ENCODE peak calls at places on chromosomes 4 and X, in seven cellular contexts. One of them, this sample, is unnamed.

GRCh38 chrX:140057001-140057411 is 91.7 kb upstream of the CXorf66 start:
- DNase-seq in NCI-H2081: peak; percentile 22
- DNase-seq in heart right ventricle: peak; percentile 60
- DNase-seq in activated CD4-positive, CD25-positive, alpha-beta regulatory T cell treated with anti-CD3 and anti-CD28 coated beads, Interleukin-2, amount 50 U/mL, for 72 hours: peak; percentile 68
- DNase-seq in activated CD4-positive, alpha-beta T cell treated with anti-CD3 and anti-CD28 coated beads, Interleukin-2, amount 50 U/mL, for 48 hours: peak; percentile 67
- DNase-seq in CD4-positive, alpha-beta T cell: peak; percentile 22
- DNase-seq in CD4-positive, CD25-positive, alpha-beta regulatory T cell: no peak
- DNase-seq in this sample: peak; percentile 22

GRCh38 chrX:20263474-20263873 is 3.2 kb downstream of the RPS6KA3 start:
- DNase-seq in NCI-H2081: no peak
- DNase-seq in heart right ventricle: no peak
- DNase-seq in activated CD4-positive, CD25-positive, alpha-beta regulatory T cell treated with anti-CD3 and anti-CD28 coated beads, Interleukin-2, amount 50 U/mL, for 72 hours: no peak
- DNase-seq in activated CD4-positive, alpha-beta T cell treated with anti-CD3 and anti-CD28 coated beads, Interleukin-2, amount 50 U/mL, for 48 hours: no peak
- DNase-seq in CD4-positive, alpha-beta T cell: no peak
- DNase-seq in CD4-positive, CD25-positive, alpha-beta regulatory T cell: peak; percentile 1
- DNase-seq in this sample: peak; percentile 57

GRCh38 chr4:85953651-85954018 is 406.2 kb downstream of the MAPK10 start:
- DNase-seq in NCI-H2081: no peak
- DNase-seq in heart right ventricle: no peak
- DNase-seq in activated CD4-positive, CD25-positive, alpha-beta regulatory T cell treated with anti-CD3 and anti-CD28 coated beads, Interleukin-2, amount 50 U/mL, for 72 hours: no peak
- DNase-seq in activated CD4-positive, alpha-beta T cell treated with anti-CD3 and anti-CD28 coated beads, Interleukin-2, amount 50 U/mL, for 48 hours: no peak
- DNase-seq in CD4-positive, alpha-beta T cell: no peak
- DNase-seq in CD4-positive, CD25-positive, alpha-beta regulatory T cell: no peak
- DNase-seq in this sample: no peak

GRCh38 chr4:84968936-84969335 is 2.4 kb upstream of the WDFY3 start:
- DNase-seq in NCI-H2081: no peak
- DNase-seq in heart right ventricle: no peak
- DNase-seq in activated CD4-positive, CD25-positive, alpha-beta regulatory T cell treated with anti-CD3 and anti-CD28 coated beads, Interleukin-2, amount 50 U/mL, for 72 hours: no peak
- DNase-seq in activated CD4-positive, alpha-beta T cell treated with anti-CD3 and anti-CD28 coated beads, Interleukin-2, amount 50 U/mL, for 48 hours: no peak
- DNase-seq in CD4-positive, alpha-beta T cell: no peak
- DNase-seq in CD4-positive, CD25-positive, alpha-beta regulatory T cell: no peak
- DNase-seq in this sample: no peak

GRCh38 chrX:142663330-142664095 is 362.2 kb upstream of the SPANXN4 start:
- DNase-seq in NCI-H2081: no peak
- DNase-seq in heart right ventricle: no peak
- DNase-seq in activated CD4-positive, CD25-positive, alpha-beta regulatory T cell treated with anti-CD3 and anti-CD28 coated beads, Interleukin-2, amount 50 U/mL, for 72 hours: no peak
- DNase-seq in activated CD4-positive, alpha-beta T cell treated with anti-CD3 and anti-CD28 coated beads, Interleukin-2, amount 50 U/mL, for 48 hours: no peak
- DNase-seq in CD4-positive, alpha-beta T cell: no peak
- DNase-seq in CD4-positive, CD25-positive, alpha-beta regulatory T cell: no peak
- DNase-seq in this sample: no peak

GRCh38 chrX:27254663-27255062 is 208.5 kb downstream of the PPP4R3C start:
- DNase-seq in NCI-H2081: no peak
- DNase-seq in heart right ventricle: no peak
- DNase-seq in activated CD4-positive, CD25-positive, alpha-beta regulatory T cell treated with anti-CD3 and anti-CD28 coated beads, Interleukin-2, amount 50 U/mL, for 72 hours: no peak
- DNase-seq in activated CD4-positive, alpha-beta T cell treated with anti-CD3 and anti-CD28 coated beads, Interleukin-2, amount 50 U/mL, for 48 hours: no peak
- DNase-seq in CD4-positive, alpha-beta T cell: no peak
- DNase-seq in CD4-positive, CD25-positive, alpha-beta regulatory T cell: no peak
- DNase-seq in this sample: no peak

GRCh38 chr4:2761035-2761923 is 5.1 kb upstream of the TNIP2 start:
- DNase-seq in NCI-H2081: no peak
- DNase-seq in heart right ventricle: no peak
- DNase-seq in activated CD4-positive, CD25-positive, alpha-beta regulatory T cell treated with anti-CD3 and anti-CD28 coated beads, Interleukin-2, amount 50 U/mL, for 72 hours: no peak
- DNase-seq in activated CD4-positive, alpha-beta T cell treated with anti-CD3 and anti-CD28 coated beads, Interleukin-2, amount 50 U/mL, for 48 hours: peak; percentile 41
- DNase-seq in CD4-positive, alpha-beta T cell: no peak
- DNase-seq in CD4-positive, CD25-positive, alpha-beta regulatory T cell: no peak
- DNase-seq in this sample: no peak

GRCh38 chr4:138050601-138051000 is 191.5 kb downstream of the SLC7A11 start:
- DNase-seq in NCI-H2081: no peak
- DNase-seq in heart right ventricle: no peak
- DNase-seq in activated CD4-positive, CD25-positive, alpha-beta regulatory T cell treated with anti-CD3 and anti-CD28 coated beads, Interleukin-2, amount 50 U/mL, for 72 hours: no peak
- DNase-seq in activated CD4-positive, alpha-beta T cell treated with anti-CD3 and anti-CD28 coated beads, Interleukin-2, amount 50 U/mL, for 48 hours: no peak
- DNase-seq in CD4-positive, alpha-beta T cell: no peak
- DNase-seq in CD4-positive, CD25-positive, alpha-beta regulatory T cell: no peak
- DNase-seq in this sample: no peak

GRCh38 chr4:160319221-160319867 is 1216.5 kb downstream of the RAPGEF2 start:
- DNase-seq in NCI-H2081: no peak
- DNase-seq in heart right ventricle: no peak
- DNase-seq in activated CD4-positive, CD25-positive, alpha-beta regulatory T cell treated with anti-CD3 and anti-CD28 coated beads, Interleukin-2, amount 50 U/mL, for 72 hours: no peak
- DNase-seq in activated CD4-positive, alpha-beta T cell treated with anti-CD3 and anti-CD28 coated beads, Interleukin-2, amount 50 U/mL, for 48 hours: no peak
- DNase-seq in CD4-positive, alpha-beta T cell: no peak
- DNase-seq in CD4-positive, CD25-positive, alpha-beta regulatory T cell: no peak
- DNase-seq in this sample: no peak

GRCh38 chr4:141389649-141390048 is 169.0 kb downstream of the ZNF330 start:
- DNase-seq in NCI-H2081: no peak
- DNase-seq in heart right ventricle: no peak
- DNase-seq in activated CD4-positive, CD25-positive, alpha-beta regulatory T cell treated with anti-CD3 and anti-CD28 coated beads, Interleukin-2, amount 50 U/mL, for 72 hours: no peak
- DNase-seq in activated CD4-positive, alpha-beta T cell treated with anti-CD3 and anti-CD28 coated beads, Interleukin-2, amount 50 U/mL, for 48 hours: no peak
- DNase-seq in CD4-positive, alpha-beta T cell: no peak
- DNase-seq in CD4-positive, CD25-positive, alpha-beta regulatory T cell: no peak
- DNase-seq in this sample: no peak

GRCh38 chrX:107935664-107936433 is 46.3 kb downstream of the TEX13B start:
- DNase-seq in NCI-H2081: peak; percentile 15
- DNase-seq in heart right ventricle: peak; percentile 3
- DNase-seq in activated CD4-positive, CD25-positive, alpha-beta regulatory T cell treated with anti-CD3 and anti-CD28 coated beads, Interleukin-2, amount 50 U/mL, for 72 hours: no peak
- DNase-seq in activated CD4-positive, alpha-beta T cell treated with anti-CD3 and anti-CD28 coated beads, Interleukin-2, amount 50 U/mL, for 48 hours: peak; percentile 3
- DNase-seq in CD4-positive, alpha-beta T cell: no peak
- DNase-seq in CD4-positive, CD25-positive, alpha-beta regulatory T cell: no peak
- DNase-seq in this sample: no peak

GRCh38 chr4:151455212-151455611 is 46.2 kb downstream of the FHIP1A start:
- DNase-seq in NCI-H2081: no peak
- DNase-seq in heart right ventricle: no peak
- DNase-seq in activated CD4-positive, CD25-positive, alpha-beta regulatory T cell treated with anti-CD3 and anti-CD28 coated beads, Interleukin-2, amount 50 U/mL, for 72 hours: no peak
- DNase-seq in activated CD4-positive, alpha-beta T cell treated with anti-CD3 and anti-CD28 coated beads, Interleukin-2, amount 50 U/mL, for 48 hours: no peak
- DNase-seq in CD4-positive, alpha-beta T cell: no peak
- DNase-seq in CD4-positive, CD25-positive, alpha-beta regulatory T cell: no peak
- DNase-seq in this sample: no peak

GRCh38 chr4:141346144-141346543 is 125.4 kb downstream of the ZNF330 start:
- DNase-seq in NCI-H2081: peak; percentile 1
- DNase-seq in heart right ventricle: no peak
- DNase-seq in activated CD4-positive, CD25-positive, alpha-beta regulatory T cell treated with anti-CD3 and anti-CD28 coated beads, Interleukin-2, amount 50 U/mL, for 72 hours: no peak
- DNase-seq in activated CD4-positive, alpha-beta T cell treated with anti-CD3 and anti-CD28 coated beads, Interleukin-2, amount 50 U/mL, for 48 hours: no peak
- DNase-seq in CD4-positive, alpha-beta T cell: no peak
- DNase-seq in CD4-positive, CD25-positive, alpha-beta regulatory T cell: no peak
- DNase-seq in this sample: no peak

GRCh38 chrX:15675490-15675921 is 10.9 kb upstream of the CLTRN start:
- DNase-seq in NCI-H2081: peak; percentile 80
- DNase-seq in heart right ventricle: peak; percentile 76
- DNase-seq in activated CD4-positive, CD25-positive, alpha-beta regulatory T cell treated with anti-CD3 and anti-CD28 coated beads, Interleukin-2, amount 50 U/mL, for 72 hours: peak; percentile 93
- DNase-seq in activated CD4-positive, alpha-beta T cell treated with anti-CD3 and anti-CD28 coated beads, Interleukin-2, amount 50 U/mL, for 48 hours: peak; percentile 86
- DNase-seq in CD4-positive, alpha-beta T cell: peak; percentile 80
- DNase-seq in CD4-positive, CD25-positive, alpha-beta regulatory T cell: peak; percentile 78
- DNase-seq in this sample: peak; percentile 71

GRCh38 chr4:6277935-6278800 is 8.5 kb downstream of the WFS1 start:
- DNase-seq in NCI-H2081: no peak
- DNase-seq in heart right ventricle: no peak
- DNase-seq in activated CD4-positive, CD25-positive, alpha-beta regulatory T cell treated with anti-CD3 and anti-CD28 coated beads, Interleukin-2, amount 50 U/mL, for 72 hours: no peak
- DNase-seq in activated CD4-positive, alpha-beta T cell treated with anti-CD3 and anti-CD28 coated beads, Interleukin-2, amount 50 U/mL, for 48 hours: no peak
- DNase-seq in CD4-positive, alpha-beta T cell: no peak
- DNase-seq in CD4-positive, CD25-positive, alpha-beta regulatory T cell: no peak
- DNase-seq in this sample: no peak

GRCh38 chr4:62003695-62004094 is 803.6 kb downstream of the ADGRL3 start:
- DNase-seq in NCI-H2081: no peak
- DNase-seq in heart right ventricle: no peak
- DNase-seq in activated CD4-positive, CD25-positive, alpha-beta regulatory T cell treated with anti-CD3 and anti-CD28 coated beads, Interleukin-2, amount 50 U/mL, for 72 hours: no peak
- DNase-seq in activated CD4-positive, alpha-beta T cell treated with anti-CD3 and anti-CD28 coated beads, Interleukin-2, amount 50 U/mL, for 48 hours: no peak
- DNase-seq in CD4-positive, alpha-beta T cell: no peak
- DNase-seq in CD4-positive, CD25-positive, alpha-beta regulatory T cell: no peak
- DNase-seq in this sample: no peak

GRCh38 chr4:92969650-92970370 is 666.0 kb downstream of the GRID2 start:
- DNase-seq in NCI-H2081: no peak
- DNase-seq in heart right ventricle: no peak
- DNase-seq in activated CD4-positive, CD25-positive, alpha-beta regulatory T cell treated with anti-CD3 and anti-CD28 coated beads, Interleukin-2, amount 50 U/mL, for 72 hours: no peak
- DNase-seq in activated CD4-positive, alpha-beta T cell treated with anti-CD3 and anti-CD28 coated beads, Interleukin-2, amount 50 U/mL, for 48 hours: no peak
- DNase-seq in CD4-positive, alpha-beta T cell: no peak
- DNase-seq in CD4-positive, CD25-positive, alpha-beta regulatory T cell: no peak
- DNase-seq in this sample: no peak

GRCh38 chr4:184170996-184171395 is 46.7 kb downstream of the ENPP6 start:
- DNase-seq in NCI-H2081: no peak
- DNase-seq in heart right ventricle: no peak
- DNase-seq in activated CD4-positive, CD25-positive, alpha-beta regulatory T cell treated with anti-CD3 and anti-CD28 coated beads, Interleukin-2, amount 50 U/mL, for 72 hours: no peak
- DNase-seq in activated CD4-positive, alpha-beta T cell treated with anti-CD3 and anti-CD28 coated beads, Interleukin-2, amount 50 U/mL, for 48 hours: no peak
- DNase-seq in CD4-positive, alpha-beta T cell: no peak
- DNase-seq in CD4-positive, CD25-positive, alpha-beta regulatory T cell: no peak
- DNase-seq in this sample: no peak

GRCh38 chr4:88335092-88335665 is 43.5 kb upstream of the HERC6 start:
- DNase-seq in NCI-H2081: no peak
- DNase-seq in heart right ventricle: no peak
- DNase-seq in activated CD4-positive, CD25-positive, alpha-beta regulatory T cell treated with anti-CD3 and anti-CD28 coated beads, Interleukin-2, amount 50 U/mL, for 72 hours: no peak
- DNase-seq in activated CD4-positive, alpha-beta T cell treated with anti-CD3 and anti-CD28 coated beads, Interleukin-2, amount 50 U/mL, for 48 hours: no peak
- DNase-seq in CD4-positive, alpha-beta T cell: no peak
- DNase-seq in CD4-positive, CD25-positive, alpha-beta regulatory T cell: no peak
- DNase-seq in this sample: no peak

GRCh38 chr4:97531351-97531750 is 611.9 kb downstream of the STPG2 start:
- DNase-seq in NCI-H2081: no peak
- DNase-seq in heart right ventricle: no peak
- DNase-seq in activated CD4-positive, CD25-positive, alpha-beta regulatory T cell treated with anti-CD3 and anti-CD28 coated beads, Interleukin-2, amount 50 U/mL, for 72 hours: no peak
- DNase-seq in activated CD4-positive, alpha-beta T cell treated with anti-CD3 and anti-CD28 coated beads, Interleukin-2, amount 50 U/mL, for 48 hours: no peak
- DNase-seq in CD4-positive, alpha-beta T cell: no peak
- DNase-seq in CD4-positive, CD25-positive, alpha-beta regulatory T cell: no peak
- DNase-seq in this sample: no peak

GRCh38 chrX:145729635-145730034 is 88.0 kb upstream of the SLITRK2 start:
- DNase-seq in NCI-H2081: no peak
- DNase-seq in heart right ventricle: no peak
- DNase-seq in activated CD4-positive, CD25-positive, alpha-beta regulatory T cell treated with anti-CD3 and anti-CD28 coated beads, Interleukin-2, amount 50 U/mL, for 72 hours: no peak
- DNase-seq in activated CD4-positive, alpha-beta T cell treated with anti-CD3 and anti-CD28 coated beads, Interleukin-2, amount 50 U/mL, for 48 hours: no peak
- DNase-seq in CD4-positive, alpha-beta T cell: no peak
- DNase-seq in CD4-positive, CD25-positive, alpha-beta regulatory T cell: no peak
- DNase-seq in this sample: no peak

GRCh38 chr4:5322321-5322720 is 271.0 kb downstream of the STK32B start:
- DNase-seq in NCI-H2081: no peak
- DNase-seq in heart right ventricle: no peak
- DNase-seq in activated CD4-positive, CD25-positive, alpha-beta regulatory T cell treated with anti-CD3 and anti-CD28 coated beads, Interleukin-2, amount 50 U/mL, for 72 hours: no peak
- DNase-seq in activated CD4-positive, alpha-beta T cell treated with anti-CD3 and anti-CD28 coated beads, Interleukin-2, amount 50 U/mL, for 48 hours: no peak
- DNase-seq in CD4-positive, alpha-beta T cell: no peak
- DNase-seq in CD4-positive, CD25-positive, alpha-beta regulatory T cell: no peak
- DNase-seq in this sample: no peak

GRCh38 chr4:105059337-105059736 is 87.3 kb upstream of the TET2 start:
- DNase-seq in NCI-H2081: no peak
- DNase-seq in heart right ventricle: no peak
- DNase-seq in activated CD4-positive, CD25-positive, alpha-beta regulatory T cell treated with anti-CD3 and anti-CD28 coated beads, Interleukin-2, amount 50 U/mL, for 72 hours: no peak
- DNase-seq in activated CD4-positive, alpha-beta T cell treated with anti-CD3 and anti-CD28 coated beads, Interleukin-2, amount 50 U/mL, for 48 hours: peak; percentile 24
- DNase-seq in CD4-positive, alpha-beta T cell: no peak
- DNase-seq in CD4-positive, CD25-positive, alpha-beta regulatory T cell: no peak
- DNase-seq in this sample: no peak

GRCh38 chr4:17941731-17942130 is 79.8 kb downstream of the LCORL start:
- DNase-seq in NCI-H2081: no peak
- DNase-seq in heart right ventricle: no peak
- DNase-seq in activated CD4-positive, CD25-positive, alpha-beta regulatory T cell treated with anti-CD3 and anti-CD28 coated beads, Interleukin-2, amount 50 U/mL, for 72 hours: no peak
- DNase-seq in activated CD4-positive, alpha-beta T cell treated with anti-CD3 and anti-CD28 coated beads, Interleukin-2, amount 50 U/mL, for 48 hours: no peak
- DNase-seq in CD4-positive, alpha-beta T cell: no peak
- DNase-seq in CD4-positive, CD25-positive, alpha-beta regulatory T cell: no peak
- DNase-seq in this sample: no peak

GRCh38 chr4:71026086-71026485 is 32.6 kb downstream of the DCK start:
- DNase-seq in NCI-H2081: no peak
- DNase-seq in heart right ventricle: peak; percentile 25
- DNase-seq in activated CD4-positive, CD25-positive, alpha-beta regulatory T cell treated with anti-CD3 and anti-CD28 coated beads, Interleukin-2, amount 50 U/mL, for 72 hours: no peak
- DNase-seq in activated CD4-positive, alpha-beta T cell treated with anti-CD3 and anti-CD28 coated beads, Interleukin-2, amount 50 U/mL, for 48 hours: no peak
- DNase-seq in CD4-positive, alpha-beta T cell: no peak
- DNase-seq in CD4-positive, CD25-positive, alpha-beta regulatory T cell: no peak
- DNase-seq in this sample: no peak

GRCh38 chr4:164648151-164648848 is 105.6 kb upstream of the SMIM31 start:
- DNase-seq in NCI-H2081: no peak
- DNase-seq in heart right ventricle: no peak
- DNase-seq in activated CD4-positive, CD25-positive, alpha-beta regulatory T cell treated with anti-CD3 and anti-CD28 coated beads, Interleukin-2, amount 50 U/mL, for 72 hours: no peak
- DNase-seq in activated CD4-positive, alpha-beta T cell treated with anti-CD3 and anti-CD28 coated beads, Interleukin-2, amount 50 U/mL, for 48 hours: no peak
- DNase-seq in CD4-positive, alpha-beta T cell: no peak
- DNase-seq in CD4-positive, CD25-positive, alpha-beta regulatory T cell: no peak
- DNase-seq in this sample: no peak

GRCh38 chrX:45807572-45808425 is 607.1 kb upstream of the DIPK2B start:
- DNase-seq in NCI-H2081: no peak
- DNase-seq in heart right ventricle: no peak
- DNase-seq in activated CD4-positive, CD25-positive, alpha-beta regulatory T cell treated with anti-CD3 and anti-CD28 coated beads, Interleukin-2, amount 50 U/mL, for 72 hours: no peak
- DNase-seq in activated CD4-positive, alpha-beta T cell treated with anti-CD3 and anti-CD28 coated beads, Interleukin-2, amount 50 U/mL, for 48 hours: no peak
- DNase-seq in CD4-positive, alpha-beta T cell: no peak
- DNase-seq in CD4-positive, CD25-positive, alpha-beta regulatory T cell: no peak
- DNase-seq in this sample: no peak

This sample was measured in B cell.